ENCODE peak calls at places on chromosome 1, in eight cellular contexts. One of them, this sample, is unnamed.

GRCh38 chr1:226702318-226702956 is 36.6 kb downstream of the ITPKB start:
- DNase-seq in WERI-Rb-1: no peak
- DNase-seq in kidney epithelial cell: no peak
- DNase-seq in astrocyte of the spinal cord: peak
- DNase-seq in mammary epithelial cell: no peak
- DNase-seq in cardiac fibroblast: peak
- DNase-seq in stomach: no peak
- DNase-seq in thyroid gland: no peak
- DNase-seq in this sample: no peak

GRCh38 chr1:64595871-64596515 is 126.1 kb downstream of the CACHD1 start:
- DNase-seq in WERI-Rb-1: no peak
- DNase-seq in kidney epithelial cell: no peak
- DNase-seq in astrocyte of the spinal cord: no peak
- DNase-seq in mammary epithelial cell: no peak
- DNase-seq in cardiac fibroblast: no peak
- DNase-seq in stomach: no peak
- DNase-seq in thyroid gland: no peak
- DNase-seq in this sample: no peak

GRCh38 chr1:244337839-244338238 is 113.9 kb downstream of the ADSS2 start:
- DNase-seq in WERI-Rb-1: no peak
- DNase-seq in kidney epithelial cell: no peak
- DNase-seq in astrocyte of the spinal cord: no peak
- DNase-seq in mammary epithelial cell: no peak
- DNase-seq in cardiac fibroblast: no peak
- DNase-seq in stomach: no peak
- DNase-seq in thyroid gland: no peak
- DNase-seq in this sample: no peak

GRCh38 chr1:80673935-80674597 is 1126.7 kb upstream of the ADGRL2 start:
- DNase-seq in WERI-Rb-1: no peak
- DNase-seq in kidney epithelial cell: no peak
- DNase-seq in astrocyte of the spinal cord: no peak
- DNase-seq in mammary epithelial cell: no peak
- DNase-seq in cardiac fibroblast: no peak
- DNase-seq in stomach: no peak
- DNase-seq in thyroid gland: no peak
- DNase-seq in this sample: peak

GRCh38 chr1:68057564-68057963 is 7.1 kb upstream of the DIRAS3 start:
- DNase-seq in WERI-Rb-1: no peak
- DNase-seq in kidney epithelial cell: no peak
- DNase-seq in astrocyte of the spinal cord: no peak
- DNase-seq in mammary epithelial cell: no peak
- DNase-seq in cardiac fibroblast: no peak
- DNase-seq in stomach: no peak
- DNase-seq in thyroid gland: no peak
- DNase-seq in this sample: peak

GRCh38 chr1:46675549-46676314 is 4.1 kb downstream of the TEX38 start:
- DNase-seq in WERI-Rb-1: no peak
- DNase-seq in kidney epithelial cell: no peak
- DNase-seq in astrocyte of the spinal cord: no peak
- DNase-seq in mammary epithelial cell: no peak
- DNase-seq in cardiac fibroblast: no peak
- DNase-seq in stomach: no peak
- DNase-seq in thyroid gland: no peak
- DNase-seq in this sample: peak

GRCh38 chr1:183043872-183044859 is 20.9 kb downstream of the LAMC1 start:
- DNase-seq in WERI-Rb-1: no peak
- DNase-seq in kidney epithelial cell: no peak
- DNase-seq in astrocyte of the spinal cord: peak
- DNase-seq in mammary epithelial cell: peak
- DNase-seq in cardiac fibroblast: no peak
- DNase-seq in stomach: no peak
- DNase-seq in thyroid gland: no peak
- DNase-seq in this sample: no peak

GRCh38 chr1:10530281-10530740 is 55.6 kb downstream of the PEX14 start:
- DNase-seq in WERI-Rb-1: peak
- DNase-seq in kidney epithelial cell: no peak
- DNase-seq in astrocyte of the spinal cord: peak
- DNase-seq in mammary epithelial cell: peak
- DNase-seq in cardiac fibroblast: peak
- DNase-seq in stomach: peak
- DNase-seq in thyroid gland: peak
- DNase-seq in this sample: peak

GRCh38 chr1:154448271-154448905 is 43.2 kb downstream of the IL6R start:
- DNase-seq in WERI-Rb-1: peak
- DNase-seq in kidney epithelial cell: no peak
- DNase-seq in astrocyte of the spinal cord: no peak
- DNase-seq in mammary epithelial cell: no peak
- DNase-seq in cardiac fibroblast: no peak
- DNase-seq in stomach: no peak
- DNase-seq in thyroid gland: no peak
- DNase-seq in this sample: no peak

GRCh38 chr1:202659974-202660373 is 50.3 kb downstream of the SYT2 start:
- DNase-seq in WERI-Rb-1: peak
- DNase-seq in kidney epithelial cell: no peak
- DNase-seq in astrocyte of the spinal cord: no peak
- DNase-seq in mammary epithelial cell: no peak
- DNase-seq in cardiac fibroblast: no peak
- DNase-seq in stomach: no peak
- DNase-seq in thyroid gland: no peak
- DNase-seq in this sample: no peak
- TF ChIP-seq CTCF in WERI-Rb-1: peak
- TF ChIP-seq CTCF in kidney epithelial cell: no peak
- TF ChIP-seq CTCF in astrocyte of the spinal cord: no peak
- TF ChIP-seq CTCF in mammary epithelial cell: no peak
- TF ChIP-seq CTCF in cardiac fibroblast: no peak
- TF ChIP-seq CTCF in stomach: no peak
- TF ChIP-seq CTCF in thyroid gland: no peak
- TF ChIP-seq CTCF in this sample: peak

GRCh38 chr1:171139890-171140289 is 45.2 kb upstream of the FMO2 start:
- DNase-seq in WERI-Rb-1: no peak
- DNase-seq in kidney epithelial cell: no peak
- DNase-seq in astrocyte of the spinal cord: no peak
- DNase-seq in mammary epithelial cell: no peak
- DNase-seq in cardiac fibroblast: no peak
- DNase-seq in stomach: no peak
- DNase-seq in thyroid gland: peak
- DNase-seq in this sample: no peak

GRCh38 chr1:171141336-171142051 is 43.6 kb upstream of the FMO2 start:
- DNase-seq in WERI-Rb-1: peak
- DNase-seq in kidney epithelial cell: no peak
- DNase-seq in astrocyte of the spinal cord: peak
- DNase-seq in mammary epithelial cell: no peak
- DNase-seq in cardiac fibroblast: peak
- DNase-seq in stomach: no peak
- DNase-seq in thyroid gland: no peak
- DNase-seq in this sample: peak

GRCh38 chr1:171142081-171142450 is 43.0 kb upstream of the FMO2 start:
- DNase-seq in WERI-Rb-1: no peak
- DNase-seq in kidney epithelial cell: no peak
- DNase-seq in astrocyte of the spinal cord: no peak
- DNase-seq in mammary epithelial cell: no peak
- DNase-seq in cardiac fibroblast: peak
- DNase-seq in stomach: no peak
- DNase-seq in thyroid gland: peak
- DNase-seq in this sample: no peak

GRCh38 chr1:171140466-171140865 is 44.6 kb upstream of the FMO2 start:
- DNase-seq in WERI-Rb-1: peak
- DNase-seq in kidney epithelial cell: no peak
- DNase-seq in astrocyte of the spinal cord: no peak
- DNase-seq in mammary epithelial cell: no peak
- DNase-seq in cardiac fibroblast: peak
- DNase-seq in stomach: no peak
- DNase-seq in thyroid gland: no peak
- DNase-seq in this sample: no peak

DNA sequence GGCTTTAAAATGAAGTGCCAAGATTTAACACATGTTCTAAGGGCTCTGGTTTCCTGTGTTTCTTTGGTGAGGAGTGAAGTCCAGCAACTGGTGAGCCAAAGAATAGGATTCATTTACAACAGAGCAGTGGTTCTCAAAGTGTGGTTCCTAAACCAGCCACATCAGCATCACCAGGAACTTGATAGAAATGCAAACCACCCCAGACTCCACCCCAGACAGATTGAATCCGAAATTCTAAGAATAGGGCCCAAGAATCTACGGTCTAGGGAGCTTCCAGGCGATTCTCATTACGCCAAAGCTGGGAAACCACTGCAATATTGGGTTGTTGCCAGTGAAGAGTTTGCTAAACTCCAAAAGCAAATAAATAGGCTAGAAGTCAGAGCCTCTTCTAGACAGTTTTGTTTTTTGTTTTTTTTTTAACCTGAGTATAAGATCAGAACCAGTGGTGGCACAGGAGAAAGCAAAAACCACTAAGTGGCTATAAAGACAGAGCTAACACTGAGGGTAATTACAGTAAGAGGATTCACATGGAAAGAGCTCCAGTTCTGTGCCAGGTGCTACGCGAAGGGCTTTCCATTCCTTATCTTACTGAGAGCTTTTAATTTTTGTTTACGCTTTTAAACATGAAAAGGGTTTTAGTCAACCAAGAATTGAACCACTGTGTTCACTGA is 42.5 kb upstream of the FMO2 start:
- DNase-seq in WERI-Rb-1: peak
- DNase-seq in kidney epithelial cell: no peak
- DNase-seq in astrocyte of the spinal cord: peak
- DNase-seq in mammary epithelial cell: no peak
- DNase-seq in cardiac fibroblast: peak
- DNase-seq in stomach: no peak
- DNase-seq in thyroid gland: no peak
- DNase-seq in this sample: peak
- H3K4me3 ChIP-seq in WERI-Rb-1: no peak
- H3K4me3 ChIP-seq in kidney epithelial cell: no peak
- H3K4me3 ChIP-seq in astrocyte of the spinal cord: no peak
- H3K4me3 ChIP-seq in mammary epithelial cell: no peak
- H3K4me3 ChIP-seq in cardiac fibroblast: no peak
- H3K4me3 ChIP-seq in stomach: no peak
- H3K4me3 ChIP-seq in thyroid gland: no peak
- H3K4me3 ChIP-seq in this sample: no peak

GRCh38 chr1:181919729-181919991 is 141.9 kb downstream of the ZNF648 start:
- DNase-seq in WERI-Rb-1: no peak
- DNase-seq in kidney epithelial cell: no peak
- DNase-seq in astrocyte of the spinal cord: no peak
- DNase-seq in mammary epithelial cell: no peak
- DNase-seq in cardiac fibroblast: no peak
- DNase-seq in stomach: no peak
- DNase-seq in thyroid gland: no peak
- DNase-seq in this sample: peak
- TF ChIP-seq CTCF in WERI-Rb-1: no peak
- TF ChIP-seq CTCF in kidney epithelial cell: peak
- TF ChIP-seq CTCF in astrocyte of the spinal cord: no peak
- TF ChIP-seq CTCF in mammary epithelial cell: peak
- TF ChIP-seq CTCF in cardiac fibroblast: no peak
- TF ChIP-seq CTCF in stomach: no peak
- TF ChIP-seq CTCF in thyroid gland: no peak
- TF ChIP-seq CTCF in this sample: peak

GRCh38 chr1:87171199-87171598 is 157.5 kb upstream of the LMO4 start:
- DNase-seq in WERI-Rb-1: no peak
- DNase-seq in kidney epithelial cell: no peak
- DNase-seq in astrocyte of the spinal cord: no peak
- DNase-seq in mammary epithelial cell: no peak
- DNase-seq in cardiac fibroblast: no peak
- DNase-seq in stomach: no peak
- DNase-seq in thyroid gland: no peak
- DNase-seq in this sample: no peak

GRCh38 chr1:87167157-87167810 is 161.4 kb upstream of the LMO4 start:
- DNase-seq in WERI-Rb-1: no peak
- DNase-seq in kidney epithelial cell: no peak
- DNase-seq in astrocyte of the spinal cord: no peak
- DNase-seq in mammary epithelial cell: no peak
- DNase-seq in cardiac fibroblast: no peak
- DNase-seq in stomach: no peak
- DNase-seq in thyroid gland: no peak
- DNase-seq in this sample: no peak

GRCh38 chr1:87170151-87170550 is 158.5 kb upstream of the LMO4 start:
- DNase-seq in WERI-Rb-1: no peak
- DNase-seq in kidney epithelial cell: no peak
- DNase-seq in astrocyte of the spinal cord: no peak
- DNase-seq in mammary epithelial cell: no peak
- DNase-seq in cardiac fibroblast: peak
- DNase-seq in stomach: no peak
- DNase-seq in thyroid gland: no peak
- DNase-seq in this sample: no peak

GRCh38 chr1:87169250-87169910 is 159.3 kb upstream of the LMO4 start:
- DNase-seq in WERI-Rb-1: no peak
- DNase-seq in kidney epithelial cell: no peak
- DNase-seq in astrocyte of the spinal cord: peak
- DNase-seq in mammary epithelial cell: no peak
- DNase-seq in cardiac fibroblast: no peak
- DNase-seq in stomach: no peak
- DNase-seq in thyroid gland: no peak
- DNase-seq in this sample: no peak

GRCh38 chr1:87167855-87168630 is 160.6 kb upstream of the LMO4 start:
- DNase-seq in WERI-Rb-1: no peak
- DNase-seq in kidney epithelial cell: no peak
- DNase-seq in astrocyte of the spinal cord: peak
- DNase-seq in mammary epithelial cell: no peak
- DNase-seq in cardiac fibroblast: no peak
- DNase-seq in stomach: no peak
- DNase-seq in thyroid gland: no peak
- DNase-seq in this sample: peak
- H3K4me3 ChIP-seq in WERI-Rb-1: no peak
- H3K4me3 ChIP-seq in kidney epithelial cell: no peak
- H3K4me3 ChIP-seq in astrocyte of the spinal cord: no peak
- H3K4me3 ChIP-seq in mammary epithelial cell: no peak
- H3K4me3 ChIP-seq in cardiac fibroblast: no peak
- H3K4me3 ChIP-seq in stomach: no peak
- H3K4me3 ChIP-seq in thyroid gland: no peak
- H3K4me3 ChIP-seq in this sample: no peak

DNA sequence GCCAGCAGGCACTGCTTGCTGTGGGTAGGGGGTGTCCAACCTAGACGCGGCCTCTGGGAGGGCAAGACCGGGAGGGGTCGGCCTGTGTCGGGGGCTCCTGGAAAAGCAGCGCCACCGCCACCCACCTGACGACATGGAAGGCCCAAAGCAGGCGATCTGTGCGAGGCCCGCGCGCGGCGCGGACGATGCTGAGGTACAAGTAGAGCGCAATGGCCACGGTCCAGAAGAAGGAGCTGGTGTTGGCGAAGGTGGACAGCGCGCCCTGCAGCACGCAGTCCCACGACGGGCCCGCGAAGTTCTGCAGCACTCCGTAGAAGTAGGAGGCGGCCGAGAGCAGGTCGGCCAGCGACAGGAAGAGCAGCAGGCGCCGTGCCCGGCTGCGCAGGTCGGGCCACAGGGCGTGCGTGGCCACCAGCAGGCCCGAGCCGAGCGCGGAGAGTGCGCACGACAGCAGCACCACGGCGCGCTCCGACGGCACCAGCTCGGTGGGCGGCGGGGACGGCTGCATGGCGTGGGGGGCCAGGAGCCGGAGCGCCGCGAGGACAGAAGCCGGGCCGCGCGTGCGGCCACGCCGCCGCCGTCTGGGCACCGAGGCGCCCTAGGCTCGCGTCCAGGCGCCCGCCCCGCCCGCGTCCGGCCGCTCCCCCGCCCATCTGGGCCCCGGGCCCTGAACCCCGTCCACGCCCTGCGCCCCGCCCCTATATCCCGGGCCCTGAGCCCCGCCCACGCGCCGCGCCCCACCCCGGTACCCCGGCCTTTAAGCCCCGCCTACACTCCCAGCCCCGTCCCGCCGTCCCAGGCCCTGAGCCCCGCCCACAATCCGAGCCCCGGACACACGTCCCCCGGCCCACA is at the start of gene GPR157:
- DNase-seq in WERI-Rb-1: no peak
- DNase-seq in kidney epithelial cell: no peak
- DNase-seq in astrocyte of the spinal cord: peak
- DNase-seq in mammary epithelial cell: peak
- DNase-seq in cardiac fibroblast: peak
- DNase-seq in stomach: peak
- DNase-seq in thyroid gland: peak
- DNase-seq in this sample: peak
- TF ChIP-seq CTCF in WERI-Rb-1: no peak
- TF ChIP-seq CTCF in kidney epithelial cell: peak
- TF ChIP-seq CTCF in astrocyte of the spinal cord: peak
- TF ChIP-seq CTCF in mammary epithelial cell: peak
- TF ChIP-seq CTCF in cardiac fibroblast: no peak
- TF ChIP-seq CTCF in stomach: no peak
- TF ChIP-seq CTCF in thyroid gland: peak
- TF ChIP-seq CTCF in this sample: no peak